ENCODE peak calls at places on chromosome 14, in four cellular contexts. T is hepatocyte, L is dorsolateral prefrontal cortex, W is A549. C is an unnamed sample.

GRCh38 chr14:23094666-23095195 is at the start of gene ACIN1:
- DNase-seq in T (peak), L (peak), W (no peak), C (no peak)

GRCh38 chr14:67934087-67934486 is 114.5 kb downstream of the RAD51B start:
- DNase-seq in T (peak), L (no peak), W (peak), C (no peak)

GRCh38 chr14:32374155-32374554 is 45.1 kb downstream of the AKAP6 start:
- DNase-seq in T (no peak), L (no peak), W (no peak), C (no peak)

GRCh38 chr14:32009636-32010560 is 67.2 kb upstream of the ARHGAP5 start:
- DNase-seq in T (no peak), L (no peak), W (no peak), C (no peak)

GRCh38 chr14:92108345-92109254 is 2.2 kb upstream of the ATXN3 start:
- DNase-seq in T (no peak), L (no peak), W (no peak), C (no peak)

GRCh38 chr14:103281496-103282231 is 52.4 kb upstream of the EIF5 start:
- DNase-seq in T (peak), L (no peak), W (peak), C (peak)

GRCh38 chr14:95332641-95333040 is 12.9 kb upstream of the CLMN start:
- DNase-seq in T (no peak), L (no peak), W (no peak), C (no peak)

GRCh38 chr14:91349481-91350074 is 68.0 kb downstream of the CCDC88C start:
- DNase-seq in T (no peak), L (no peak), W (no peak), C (no peak)

GRCh38 chr14:100683578-100683977 is 43.1 kb upstream of the DLK1 start:
- DNase-seq in T (no peak), L (no peak), W (no peak), C (no peak)

GRCh38 chr14:96599076-96599475 is 96.9 kb downstream of the PAPOLA start:
- DNase-seq in T (no peak), L (no peak), W (no peak), C (no peak)

GRCh38 chr14:24605435-24606190 is 3.9 kb downstream of the GZMH start:
- DNase-seq in T (no peak), L (no peak), W (peak), C (peak)

GRCh38 chr14:103503296-103503695 is 19.3 kb downstream of the CKB start:
- DNase-seq in T (no peak), L (no peak), W (no peak), C (no peak)

GRCh38 chr14:95183082-95183481 is 25.8 kb upstream of the DICER1 start:
- DNase-seq in T (no peak), L (no peak), W (no peak), C (no peak)

GRCh38 chr14:32693114-32693513 is 245.6 kb upstream of the NPAS3 start:
- DNase-seq in T (no peak), L (no peak), W (no peak), C (no peak)

GRCh38 chr14:52182853-52183252 is 84.6 kb upstream of the PTGDR start:
- DNase-seq in T (no peak), L (no peak), W (no peak), C (no peak)

GRCh38 chr14:53109028-53109687 is 44.0 kb downstream of the DDHD1 start:
- DNase-seq in T (no peak), L (no peak), W (no peak), C (no peak)

GRCh38 chr14:105060751-105061427 is 4.3 kb downstream of the GPR132 start:
- DNase-seq in T (peak), L (no peak), W (no peak), C (peak)

GRCh38 chr14:52538648-52539047 is 13.7 kb downstream of the TXNDC16 start:
- DNase-seq in T (no peak), L (no peak), W (no peak), C (no peak)

GRCh38 chr14:22297376-22297775 is 291.6 kb downstream of the DAD1 start:
- DNase-seq in T (no peak), L (no peak), W (no peak), C (no peak)

GRCh38 chr14:51323492-51323891 is 83.4 kb downstream of the TMX1 start:
- DNase-seq in T (no peak), L (no peak), W (no peak), C (no peak)

GRCh38 chr14:19799880-19800279 is 3.7 kb upstream of the OR4N2 start:
- DNase-seq in T (no peak), L (no peak), W (no peak), C (no peak)

GRCh38 chr14:61420326-61420725 is 98.9 kb downstream of the PRKCH start:
- DNase-seq in T (no peak), L (no peak), W (no peak), C (no peak)

GRCh38 chr14:103561381-103562134 is 899 bp downstream of the BAG5 start:
- DNase-seq in T (peak), L (no peak), W (no peak), C (peak)

GRCh38 chr14:92956961-92957360 is 34.0 kb downstream of the CHGA start:
- DNase-seq in T (no peak), L (no peak), W (no peak), C (peak)

GRCh38 chr14:92039073-92039719 is 663 bp downstream of the TRIP11 start:
- DNase-seq in T (peak), L (no peak), W (peak), C (no peak)

GRCh38 chr14:21244546-21244945 is 24.7 kb downstream of the HNRNPC start:
- DNase-seq in T (no peak), L (no peak), W (no peak), C (no peak)

GRCh38 chr14:85205875-85206274 is 324.1 kb upstream of the FLRT2 start:
- DNase-seq in T (no peak), L (no peak), W (no peak), C (no peak)

GRCh38 chr14:62269204-62269603 is 507.0 kb downstream of the SNAPC1 start:
- DNase-seq in T (no peak), L (no peak), W (no peak), C (no peak)

GRCh38 chr14:88476375-88476774 is 78.4 kb downstream of the PTPN21 start:
- DNase-seq in T (no peak), L (no peak), W (no peak), C (no peak)

DNA sequence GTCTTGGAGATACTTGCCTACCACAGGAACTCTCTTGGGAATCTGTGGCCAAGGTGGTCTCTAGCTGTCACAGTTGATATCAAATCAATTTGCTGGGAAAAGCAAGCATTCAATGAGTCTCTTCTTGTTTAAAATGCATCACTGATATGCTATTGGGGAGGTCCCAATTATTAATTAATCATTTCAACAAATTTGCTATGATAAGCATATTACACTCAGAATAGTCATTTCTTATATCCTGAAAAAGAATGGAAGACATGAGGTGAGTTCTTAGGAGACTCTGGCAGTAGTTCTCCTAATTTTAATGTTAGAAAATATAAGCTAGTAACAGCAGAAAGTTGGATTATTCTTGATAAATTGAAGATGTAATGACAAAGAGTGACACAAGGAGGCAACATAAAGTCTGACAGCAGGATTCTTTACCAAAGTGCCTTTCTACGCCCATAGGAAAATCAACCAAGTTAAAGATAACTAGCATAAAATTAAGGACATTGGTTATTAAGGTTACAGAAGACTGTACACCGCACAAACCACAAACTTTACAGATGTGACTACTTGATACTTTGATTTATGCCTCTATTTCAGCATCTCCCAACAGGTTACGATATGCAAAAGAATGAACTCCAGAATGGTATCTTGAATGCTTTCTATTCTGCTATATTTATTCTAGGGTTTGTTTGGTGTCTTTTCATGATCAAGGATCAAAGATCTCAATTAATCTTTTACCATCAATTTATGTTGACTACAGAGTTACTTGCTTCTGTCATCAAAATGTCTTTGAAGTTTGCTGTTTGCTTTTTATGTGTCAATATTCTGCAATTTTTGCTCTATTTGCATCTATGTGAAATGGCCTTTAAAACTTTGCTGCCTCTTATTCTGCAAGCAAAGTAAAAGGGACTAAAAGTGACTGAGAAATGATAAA is 349.6 kb upstream of the CLEC14A start:
- DNase-seq in T (no peak), L (no peak), W (no peak), C (no peak)
- TF ChIP-seq CTCF in T (peak), L (no peak), W (no peak), C (peak)

DNA sequence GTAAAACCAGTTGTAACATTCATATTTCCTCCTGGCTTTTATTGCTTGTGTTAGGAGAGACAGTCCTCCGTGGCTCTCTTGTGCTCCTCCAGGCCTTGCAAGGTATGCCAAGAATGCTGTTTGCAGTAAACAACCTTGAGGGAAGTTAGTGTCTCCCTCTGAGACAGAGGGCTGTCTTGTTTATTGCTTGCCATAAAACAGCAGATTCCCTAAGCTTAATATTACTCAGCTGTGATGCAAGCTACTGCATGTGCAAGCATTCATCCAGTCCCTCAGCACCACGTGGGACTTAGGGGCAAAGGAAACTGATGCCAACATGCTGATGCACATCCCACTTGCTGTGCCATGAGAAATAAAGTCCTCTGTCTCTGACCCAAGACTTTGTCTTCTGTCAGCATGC is 6.6 kb downstream of the POMT2 start:
- DNase-seq in T (peak), L (no peak), W (no peak), C (no peak)
- TF ChIP-seq CTCF in T (no peak), L (no peak), W (no peak), C (no peak)

DNA sequence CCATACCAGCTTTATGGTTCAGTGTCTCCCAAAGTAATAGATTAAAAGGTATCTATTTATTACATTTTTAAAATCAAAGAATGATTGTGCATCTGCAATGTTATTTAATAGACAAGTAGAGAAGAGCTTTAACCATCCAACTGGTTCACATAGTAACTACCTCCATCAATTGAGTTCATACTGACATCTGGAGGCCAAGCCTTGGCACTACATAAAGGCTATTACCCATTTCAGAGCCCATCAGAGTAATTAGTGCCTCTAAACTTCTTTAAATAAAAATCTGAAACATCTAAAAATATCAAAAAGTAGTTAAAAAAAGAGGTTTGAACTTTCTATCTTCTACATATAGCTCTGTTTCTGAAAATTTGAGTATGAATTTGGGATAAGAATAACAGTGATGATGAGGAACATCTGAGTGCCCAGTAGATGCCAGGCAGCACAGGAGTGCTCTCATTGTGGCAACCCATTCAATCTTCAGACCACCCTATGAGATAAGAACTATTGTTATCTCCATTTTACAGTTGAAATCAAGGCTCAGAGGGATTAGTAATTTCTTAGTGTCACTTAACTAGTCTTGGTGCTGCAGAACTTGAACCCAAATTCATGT is 132.9 kb upstream of the DAAM1 start:
- DNase-seq in T (peak), L (no peak), W (peak), C (no peak)
- TF ChIP-seq CTCF in T (peak), L (peak), W (peak), C (peak)

DNA sequence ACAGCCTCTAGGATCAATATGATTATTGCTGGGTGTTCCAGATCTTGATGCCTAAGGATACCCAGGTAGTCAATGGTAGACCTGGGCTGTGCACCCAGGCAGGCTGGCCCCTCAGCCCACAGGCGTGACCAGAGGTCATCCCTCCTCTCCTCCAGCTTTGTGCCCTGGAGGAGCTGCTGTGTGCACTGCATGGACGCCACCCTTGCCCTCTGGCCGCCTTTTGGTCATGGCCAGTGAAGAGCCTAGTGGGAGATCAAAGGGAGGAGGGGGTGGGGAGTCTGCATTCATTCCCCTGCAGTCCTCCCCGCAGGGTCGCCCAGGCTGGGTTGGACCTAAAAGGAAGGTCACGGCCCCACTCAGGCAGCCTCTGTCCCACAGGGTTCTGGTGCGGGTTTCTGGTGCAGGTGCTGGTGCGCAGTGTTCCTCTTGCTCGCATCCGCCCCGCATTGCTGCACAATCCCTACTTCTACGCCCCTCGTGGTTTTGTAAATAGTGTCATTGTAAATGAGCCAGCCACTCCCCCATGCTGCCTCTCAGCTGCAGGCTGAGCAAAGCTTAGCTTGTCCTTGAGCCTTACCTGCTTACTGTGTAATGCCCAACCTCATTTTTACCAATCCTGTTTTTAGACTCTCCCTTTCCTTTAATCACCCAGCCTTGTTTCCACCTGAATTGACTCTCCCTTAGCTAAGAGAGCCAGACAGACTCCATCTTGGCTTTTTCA is 55.3 kb downstream of the PSMA6 start:
- DNase-seq in T (peak), L (no peak), W (no peak), C (no peak)
- TF ChIP-seq CTCF in T (no peak), L (no peak), W (no peak), C (no peak)

C was measured in glutamatergic neuron.